ENCODE peak calls at places on chromosomes 11 and 22, in nine cellular contexts. One of them, this sample, is unnamed.

GRCh38 chr11:117918366-117919255 is 10.6 kb downstream of the TMPRSS13 start:
- DNase-seq in activated effector memory CD4-positive, alpha-beta T cell treated with Interleukin-2 at 50 U/mL for 16 hours: no peak
- DNase-seq in AG10803: no peak
- DNase-seq in HAP-1: no peak
- DNase-seq in C1 segment of cervical spinal cord: no peak
- DNase-seq in neuronal stem cell: no peak
- DNase-seq in K562: no peak
- DNase-seq in cardiac muscle cell: no peak
- DNase-seq in NCI-H774: no peak
- DNase-seq in this sample: no peak

GRCh38 chr11:125262194-125262824 is 97.8 kb downstream of the PKNOX2 start:
- DNase-seq in NCI-H774: no peak
- DNase-seq in C1 segment of cervical spinal cord: no peak
- DNase-seq in AG10803: no peak
- DNase-seq in neuronal stem cell: peak; percentile 33
- DNase-seq in HAP-1: no peak
- DNase-seq in K562: no peak
- DNase-seq in activated effector memory CD4-positive, alpha-beta T cell treated with Interleukin-2 at 50 U/mL for 16 hours: no peak
- DNase-seq in cardiac muscle cell: peak; percentile 49
- DNase-seq in this sample: no peak

GRCh38 chr11:62612366-62613274 is at the start of the genes EML3 and ROM1:
- DNase-seq in NCI-H774: peak; percentile 79
- DNase-seq in cardiac muscle cell: peak; percentile 90
- DNase-seq in AG10803: peak; percentile 84
- DNase-seq in activated effector memory CD4-positive, alpha-beta T cell treated with Interleukin-2 at 50 U/mL for 16 hours: peak; percentile 87
- DNase-seq in K562: peak; percentile 91
- DNase-seq in neuronal stem cell: peak; percentile 94
- DNase-seq in HAP-1: peak; percentile 85
- DNase-seq in C1 segment of cervical spinal cord: peak; percentile 97
- DNase-seq in this sample: peak; percentile 89

GRCh38 chr11:94737171-94737611 is 31.0 kb upstream of the AMOTL1 start:
- DNase-seq in K562: no peak
- DNase-seq in NCI-H774: no peak
- DNase-seq in AG10803: peak; percentile 64
- DNase-seq in neuronal stem cell: no peak
- DNase-seq in C1 segment of cervical spinal cord: no peak
- DNase-seq in HAP-1: no peak
- DNase-seq in activated effector memory CD4-positive, alpha-beta T cell treated with Interleukin-2 at 50 U/mL for 16 hours: no peak
- DNase-seq in cardiac muscle cell: no peak
- DNase-seq in this sample: no peak

GRCh38 chr11:2305862-2306823 is 4.3 kb downstream of the TSPAN32 start:
- DNase-seq in HAP-1: no peak
- DNase-seq in cardiac muscle cell: no peak
- DNase-seq in NCI-H774: no peak
- DNase-seq in AG10803: peak; percentile 90
- DNase-seq in C1 segment of cervical spinal cord: no peak
- DNase-seq in neuronal stem cell: no peak
- DNase-seq in activated effector memory CD4-positive, alpha-beta T cell treated with Interleukin-2 at 50 U/mL for 16 hours: no peak
- DNase-seq in K562: peak; percentile 27
- DNase-seq in this sample: peak; percentile 43

GRCh38 chr11:76666408-76666807 is 4.1 kb downstream of the LRRC32 start:
- DNase-seq in NCI-H774: no peak
- DNase-seq in HAP-1: no peak
- DNase-seq in neuronal stem cell: no peak
- DNase-seq in activated effector memory CD4-positive, alpha-beta T cell treated with Interleukin-2 at 50 U/mL for 16 hours: no peak
- DNase-seq in cardiac muscle cell: peak; percentile 64
- DNase-seq in AG10803: peak; percentile 39
- DNase-seq in C1 segment of cervical spinal cord: no peak
- DNase-seq in K562: no peak
- DNase-seq in this sample: no peak

GRCh38 chr22:21446128-21446826 is 20.9 kb upstream of the TMEM191C start:
- DNase-seq in K562: no peak
- DNase-seq in HAP-1: no peak
- DNase-seq in neuronal stem cell: no peak
- DNase-seq in cardiac muscle cell: no peak
- DNase-seq in NCI-H774: no peak
- DNase-seq in C1 segment of cervical spinal cord: no peak
- DNase-seq in AG10803: no peak
- DNase-seq in activated effector memory CD4-positive, alpha-beta T cell treated with Interleukin-2 at 50 U/mL for 16 hours: no peak
- DNase-seq in this sample: no peak

GRCh38 chr11:12497431-12497830 is 120.1 kb downstream of the PARVA start:
- DNase-seq in HAP-1: no peak
- DNase-seq in K562: no peak
- DNase-seq in AG10803: no peak
- DNase-seq in activated effector memory CD4-positive, alpha-beta T cell treated with Interleukin-2 at 50 U/mL for 16 hours: no peak
- DNase-seq in neuronal stem cell: no peak
- DNase-seq in C1 segment of cervical spinal cord: no peak
- DNase-seq in cardiac muscle cell: no peak
- DNase-seq in NCI-H774: no peak
- DNase-seq in this sample: no peak

GRCh38 chr11:2091786-2092463 is 47.3 kb downstream of the IGF2 start:
- DNase-seq in NCI-H774: no peak
- DNase-seq in cardiac muscle cell: no peak
- DNase-seq in AG10803: no peak
- DNase-seq in neuronal stem cell: no peak
- DNase-seq in C1 segment of cervical spinal cord: no peak
- DNase-seq in activated effector memory CD4-positive, alpha-beta T cell treated with Interleukin-2 at 50 U/mL for 16 hours: no peak
- DNase-seq in HAP-1: no peak
- DNase-seq in K562: no peak
- DNase-seq in this sample: no peak

GRCh38 chr22:44683237-44683636 is 18.8 kb upstream of the PRR5 start:
- DNase-seq in HAP-1: no peak
- DNase-seq in NCI-H774: no peak
- DNase-seq in cardiac muscle cell: no peak
- DNase-seq in AG10803: no peak
- DNase-seq in activated effector memory CD4-positive, alpha-beta T cell treated with Interleukin-2 at 50 U/mL for 16 hours: no peak
- DNase-seq in neuronal stem cell: no peak
- DNase-seq in K562: no peak
- DNase-seq in C1 segment of cervical spinal cord: no peak
- DNase-seq in this sample: no peak

GRCh38 chr11:6475936-6476335 is 2.2 kb upstream of the TRIM3 start:
- DNase-seq in activated effector memory CD4-positive, alpha-beta T cell treated with Interleukin-2 at 50 U/mL for 16 hours: no peak
- DNase-seq in C1 segment of cervical spinal cord: no peak
- DNase-seq in AG10803: no peak
- DNase-seq in cardiac muscle cell: no peak
- DNase-seq in HAP-1: no peak
- DNase-seq in NCI-H774: peak; percentile 71
- DNase-seq in K562: peak; percentile 24
- DNase-seq in neuronal stem cell: no peak
- DNase-seq in this sample: no peak

GRCh38 chr22:41092847-41093371 is 517 bp downstream of the EP300 start:
- DNase-seq in AG10803: peak; percentile 23
- DNase-seq in activated effector memory CD4-positive, alpha-beta T cell treated with Interleukin-2 at 50 U/mL for 16 hours: no peak
- DNase-seq in neuronal stem cell: no peak
- DNase-seq in cardiac muscle cell: peak; percentile 57
- DNase-seq in HAP-1: no peak
- DNase-seq in NCI-H774: no peak
- DNase-seq in C1 segment of cervical spinal cord: peak; percentile 70
- DNase-seq in K562: peak; percentile 44
- DNase-seq in this sample: peak; percentile 48

GRCh38 chr11:75112200-75112599 is 15.5 kb upstream of the OR2AT4 start:
- DNase-seq in NCI-H774: no peak
- DNase-seq in HAP-1: no peak
- DNase-seq in cardiac muscle cell: no peak
- DNase-seq in AG10803: no peak
- DNase-seq in activated effector memory CD4-positive, alpha-beta T cell treated with Interleukin-2 at 50 U/mL for 16 hours: no peak
- DNase-seq in neuronal stem cell: no peak
- DNase-seq in K562: no peak
- DNase-seq in C1 segment of cervical spinal cord: no peak
- DNase-seq in this sample: no peak

GRCh38 chr22:23269441-23270211 is 89.3 kb downstream of the BCR start:
- DNase-seq in AG10803: no peak
- DNase-seq in cardiac muscle cell: peak; percentile 15
- DNase-seq in NCI-H774: no peak
- DNase-seq in HAP-1: no peak
- DNase-seq in K562: no peak
- DNase-seq in activated effector memory CD4-positive, alpha-beta T cell treated with Interleukin-2 at 50 U/mL for 16 hours: no peak
- DNase-seq in neuronal stem cell: no peak
- DNase-seq in C1 segment of cervical spinal cord: no peak
- DNase-seq in this sample: no peak

GRCh38 chr11:94186342-94187203 is 57.9 kb downstream of the PANX1 start:
- DNase-seq in neuronal stem cell: no peak
- DNase-seq in NCI-H774: no peak
- DNase-seq in C1 segment of cervical spinal cord: no peak
- DNase-seq in AG10803: peak; percentile 30
- DNase-seq in activated effector memory CD4-positive, alpha-beta T cell treated with Interleukin-2 at 50 U/mL for 16 hours: no peak
- DNase-seq in cardiac muscle cell: no peak
- DNase-seq in K562: no peak
- DNase-seq in HAP-1: no peak
- DNase-seq in this sample: no peak

GRCh38 chr22:22546490-22546889 is 12.6 kb downstream of the PRAME start:
- DNase-seq in neuronal stem cell: no peak
- DNase-seq in activated effector memory CD4-positive, alpha-beta T cell treated with Interleukin-2 at 50 U/mL for 16 hours: no peak
- DNase-seq in K562: peak; percentile 56
- DNase-seq in C1 segment of cervical spinal cord: no peak
- DNase-seq in HAP-1: no peak
- DNase-seq in cardiac muscle cell: no peak
- DNase-seq in NCI-H774: no peak
- DNase-seq in AG10803: peak; percentile 4
- DNase-seq in this sample: peak; percentile 22

GRCh38 chr11:125943661-125944349 is 2.0 kb upstream of the VSIG10L2 start:
- DNase-seq in AG10803: no peak
- DNase-seq in NCI-H774: no peak
- DNase-seq in HAP-1: no peak
- DNase-seq in neuronal stem cell: no peak
- DNase-seq in K562: no peak
- DNase-seq in activated effector memory CD4-positive, alpha-beta T cell treated with Interleukin-2 at 50 U/mL for 16 hours: no peak
- DNase-seq in cardiac muscle cell: no peak
- DNase-seq in C1 segment of cervical spinal cord: no peak
- DNase-seq in this sample: no peak

GRCh38 chr11:122115520-122116343 is at the start of gene BLID:
- DNase-seq in activated effector memory CD4-positive, alpha-beta T cell treated with Interleukin-2 at 50 U/mL for 16 hours: no peak
- DNase-seq in AG10803: peak; percentile 57
- DNase-seq in neuronal stem cell: no peak
- DNase-seq in NCI-H774: no peak
- DNase-seq in HAP-1: peak; percentile 79
- DNase-seq in C1 segment of cervical spinal cord: peak; percentile 30
- DNase-seq in K562: peak; percentile 2
- DNase-seq in cardiac muscle cell: peak; percentile 64
- DNase-seq in this sample: no peak

GRCh38 chr11:14967581-14968214 is 4.5 kb downstream of the CALCA start:
- DNase-seq in C1 segment of cervical spinal cord: no peak
- DNase-seq in NCI-H774: no peak
- DNase-seq in AG10803: no peak
- DNase-seq in K562: no peak
- DNase-seq in activated effector memory CD4-positive, alpha-beta T cell treated with Interleukin-2 at 50 U/mL for 16 hours: no peak
- DNase-seq in neuronal stem cell: no peak
- DNase-seq in HAP-1: no peak
- DNase-seq in cardiac muscle cell: no peak
- DNase-seq in this sample: peak; percentile 41

GRCh38 chr11:106503901-106504300 is 426.4 kb downstream of the AASDHPPT start:
- DNase-seq in NCI-H774: no peak
- DNase-seq in neuronal stem cell: no peak
- DNase-seq in HAP-1: no peak
- DNase-seq in cardiac muscle cell: no peak
- DNase-seq in K562: no peak
- DNase-seq in activated effector memory CD4-positive, alpha-beta T cell treated with Interleukin-2 at 50 U/mL for 16 hours: no peak
- DNase-seq in AG10803: peak; percentile 13
- DNase-seq in C1 segment of cervical spinal cord: no peak
- DNase-seq in this sample: no peak

GRCh38 chr22:46121523-46122287 is 28.6 kb upstream of the PPARA start:
- DNase-seq in HAP-1: no peak
- DNase-seq in K562: no peak
- DNase-seq in cardiac muscle cell: no peak
- DNase-seq in neuronal stem cell: no peak
- DNase-seq in C1 segment of cervical spinal cord: no peak
- DNase-seq in activated effector memory CD4-positive, alpha-beta T cell treated with Interleukin-2 at 50 U/mL for 16 hours: no peak
- DNase-seq in AG10803: peak; percentile 14
- DNase-seq in NCI-H774: no peak
- DNase-seq in this sample: no peak

GRCh38 chr22:25698461-25698860 is 43.5 kb upstream of the MYO18B start:
- DNase-seq in activated effector memory CD4-positive, alpha-beta T cell treated with Interleukin-2 at 50 U/mL for 16 hours: no peak
- DNase-seq in AG10803: no peak
- DNase-seq in NCI-H774: no peak
- DNase-seq in HAP-1: no peak
- DNase-seq in C1 segment of cervical spinal cord: no peak
- DNase-seq in K562: no peak
- DNase-seq in neuronal stem cell: no peak
- DNase-seq in cardiac muscle cell: no peak
- DNase-seq in this sample: no peak

GRCh38 chr22:26038365-26038764 is 130.9 kb upstream of the SEZ6L start:
- DNase-seq in C1 segment of cervical spinal cord: no peak
- DNase-seq in K562: no peak
- DNase-seq in AG10803: no peak
- DNase-seq in HAP-1: no peak
- DNase-seq in cardiac muscle cell: no peak
- DNase-seq in neuronal stem cell: no peak
- DNase-seq in NCI-H774: no peak
- DNase-seq in activated effector memory CD4-positive, alpha-beta T cell treated with Interleukin-2 at 50 U/mL for 16 hours: no peak
- DNase-seq in this sample: no peak

GRCh38 chr11:1858576-1858975 is 5.7 kb downstream of the LSP1 start:
- DNase-seq in activated effector memory CD4-positive, alpha-beta T cell treated with Interleukin-2 at 50 U/mL for 16 hours: no peak
- DNase-seq in neuronal stem cell: no peak
- DNase-seq in HAP-1: no peak
- DNase-seq in AG10803: no peak
- DNase-seq in cardiac muscle cell: no peak
- DNase-seq in K562: no peak
- DNase-seq in NCI-H774: no peak
- DNase-seq in C1 segment of cervical spinal cord: no peak
- DNase-seq in this sample: no peak

GRCh38 chr11:8262552-8263108 is 1.0 kb downstream of the LMO1 start:
- DNase-seq in NCI-H774: no peak
- DNase-seq in neuronal stem cell: peak; percentile 81
- DNase-seq in C1 segment of cervical spinal cord: peak; percentile 46
- DNase-seq in activated effector memory CD4-positive, alpha-beta T cell treated with Interleukin-2 at 50 U/mL for 16 hours: no peak
- DNase-seq in HAP-1: peak; percentile 62
- DNase-seq in K562: no peak
- DNase-seq in cardiac muscle cell: peak; percentile 90
- DNase-seq in AG10803: peak; percentile 44
- DNase-seq in this sample: peak; percentile 39

GRCh38 chr11:133841279-133842043 is 3.9 kb downstream of the SPATA19 start:
- DNase-seq in K562: no peak
- DNase-seq in NCI-H774: no peak
- DNase-seq in neuronal stem cell: no peak
- DNase-seq in HAP-1: no peak
- DNase-seq in activated effector memory CD4-positive, alpha-beta T cell treated with Interleukin-2 at 50 U/mL for 16 hours: no peak
- DNase-seq in cardiac muscle cell: no peak
- DNase-seq in AG10803: no peak
- DNase-seq in C1 segment of cervical spinal cord: no peak
- DNase-seq in this sample: no peak

GRCh38 chr11:27720277-27720830 is 20.1 kb upstream of the BDNF start:
- DNase-seq in activated effector memory CD4-positive, alpha-beta T cell treated with Interleukin-2 at 50 U/mL for 16 hours: no peak
- DNase-seq in cardiac muscle cell: peak; percentile 89
- DNase-seq in AG10803: no peak
- DNase-seq in C1 segment of cervical spinal cord: no peak
- DNase-seq in K562: peak; percentile 54
- DNase-seq in neuronal stem cell: peak; percentile 88
- DNase-seq in HAP-1: no peak
- DNase-seq in NCI-H774: no peak
- DNase-seq in this sample: peak; percentile 90

GRCh38 chr22:37126383-37126782 is 16.9 kb upstream of the TMPRSS6 start:
- DNase-seq in AG10803: no peak
- DNase-seq in activated effector memory CD4-positive, alpha-beta T cell treated with Interleukin-2 at 50 U/mL for 16 hours: no peak
- DNase-seq in HAP-1: no peak
- DNase-seq in K562: peak; percentile 16
- DNase-seq in cardiac muscle cell: peak; percentile 21
- DNase-seq in C1 segment of cervical spinal cord: no peak
- DNase-seq in NCI-H774: no peak
- DNase-seq in neuronal stem cell: no peak
- DNase-seq in this sample: no peak

GRCh38 chr11:94834931-94835330 is 66.8 kb downstream of the AMOTL1 start:
- DNase-seq in C1 segment of cervical spinal cord: no peak
- DNase-seq in neuronal stem cell: no peak
- DNase-seq in activated effector memory CD4-positive, alpha-beta T cell treated with Interleukin-2 at 50 U/mL for 16 hours: no peak
- DNase-seq in HAP-1: peak; percentile 69
- DNase-seq in cardiac muscle cell: no peak
- DNase-seq in NCI-H774: no peak
- DNase-seq in AG10803: no peak
- DNase-seq in K562: no peak
- DNase-seq in this sample: no peak

This sample was measured in A673.